ENCODE peak calls at places on chromosomes 6 and 20, in ten cellular contexts. P is uterus; T is Peyer's patch; E is PC-3; H is naive thymus-derived CD4-positive, alpha-beta T cell; D is ovary; O is A673; A is tibial artery; S is aorta; X is AG04450. F is an unnamed sample.

GRCh38 chr6:18883851-18884250 is 496.7 kb downstream of the RNF144B start:
- DNase-seq in X (no peak), T (no peak), P (no peak), D (no peak), S (no peak), O (no peak), A (no peak), E (no peak), H (no peak), F (no peak)

GRCh38 chr20:59933296-59933848 is at the start of gene SYCP2:
- DNase-seq in X (no peak), H (peak), A (no peak), O (no peak), T (peak), P (peak), S (peak), E (no peak), D (peak), F (no peak)

GRCh38 chr6:57432162-57432561 is 114.7 kb downstream of the PRIM2 start:
- DNase-seq in H (no peak), O (no peak), P (no peak), S (no peak), X (peak), A (no peak), E (no peak), D (no peak), T (no peak), F (no peak)

GRCh38 chr20:15654208-15654649 is 919.0 kb downstream of the KIF16B start:
- DNase-seq in H (no peak), P (no peak), S (no peak), E (peak), A (no peak), T (no peak), O (peak), D (no peak), X (no peak), F (no peak)

GRCh38 chr6:64990652-64991304 is 716.2 kb downstream of the EYS start:
- DNase-seq in P (no peak), D (no peak), T (no peak), A (no peak), O (no peak), H (no peak), X (no peak), S (no peak), E (no peak), F (no peak)

GRCh38 chr6:165181951-165182414 is 127.4 kb downstream of the C6orf118 start:
- DNase-seq in H (no peak), T (no peak), S (no peak), X (no peak), P (no peak), A (no peak), O (no peak), E (peak), D (no peak), F (no peak)

GRCh38 chr20:33660035-33660684 is 2.0 kb upstream of the C20orf144 start:
- DNase-seq in T (no peak), H (no peak), A (no peak), P (no peak), D (peak), X (no peak), E (no peak), S (no peak), O (no peak), F (no peak)

GRCh38 chr6:17986656-17987575 is 519 bp downstream of the KIF13A start:
- DNase-seq in A (peak), O (peak), H (no peak), E (peak), T (peak), X (no peak), P (peak), D (peak), S (peak), F (no peak)

GRCh38 chr20:36468149-36469000 is 72.9 kb upstream of the MYL9 start:
- DNase-seq in S (no peak), A (no peak), D (no peak), H (no peak), X (no peak), E (no peak), O (no peak), T (no peak), P (no peak), F (no peak)

GRCh38 chr20:14401479-14402138 is 64.2 kb upstream of the FLRT3 start:
- DNase-seq in E (no peak), X (no peak), O (peak), T (no peak), P (no peak), S (no peak), H (no peak), D (no peak), A (no peak), F (no peak)

GRCh38 chr6:167684276-167685104 is 142.2 kb upstream of the AFDN start:
- DNase-seq in P (no peak), T (no peak), E (no peak), D (no peak), X (no peak), H (no peak), O (no peak), A (no peak), S (no peak), F (no peak)

GRCh38 chr6:89432875-89433636 is at the start of gene ANKRD6:
- DNase-seq in E (peak), D (peak), A (peak), X (no peak), T (peak), H (peak), S (peak), P (peak), O (peak), F (no peak)
- H3K4me3 ChIP-seq in E (peak), D (peak), A (peak), X (peak), T (peak), H (peak), S (peak), P (peak), O (peak), F (peak)

GRCh38 chr6:39933669-39934059 is 598 bp downstream of the MOCS1 start:
- DNase-seq in O (no peak), D (no peak), T (no peak), S (no peak), E (no peak), A (no peak), P (no peak), H (no peak), X (no peak), F (no peak)
- H3K27ac ChIP-seq in O (no peak), D (peak), T (peak), S (no peak), E (no peak), A (peak), P (peak), H (peak), X (no peak), F (peak)

GRCh38 chr20:3237011-3237957 is 1.7 kb downstream of the SLC4A11 start:
- DNase-seq in D (no peak), E (no peak), A (no peak), X (no peak), P (no peak), H (no peak), S (no peak), O (no peak), T (no peak), F (no peak)
- H3K4me3 ChIP-seq in D (no peak), E (peak), A (no peak), X (no peak), P (no peak), H (no peak), S (no peak), O (no peak), T (no peak), F (peak)

GRCh38 chr6:110041149-110041548 is 63.0 kb downstream of the GPR6 start:
- DNase-seq in T (no peak), S (no peak), P (no peak), E (no peak), O (no peak), A (no peak), X (no peak), D (no peak), H (no peak), F (peak)

GRCh38 chr6:110041830-110042229 is 63.7 kb downstream of the GPR6 start:
- DNase-seq in X (no peak), D (no peak), E (no peak), O (no peak), A (no peak), T (no peak), P (no peak), H (no peak), S (no peak), F (peak)

GRCh38 chr6:110042670-110043296 is 64.7 kb downstream of the GPR6 start:
- DNase-seq in H (no peak), O (no peak), E (no peak), X (no peak), T (no peak), P (no peak), S (no peak), D (no peak), A (no peak), F (no peak)

GRCh38 chr6:110043366-110043994 is 65.4 kb downstream of the GPR6 start:
- DNase-seq in E (no peak), O (no peak), S (no peak), T (no peak), X (no peak), D (no peak), H (no peak), P (no peak), A (no peak), F (peak)

GRCh38 chr6:110044093-110044492 is 66.0 kb downstream of the GPR6 start:
- DNase-seq in E (no peak), H (no peak), D (no peak), T (no peak), O (no peak), X (no peak), A (no peak), P (no peak), S (no peak), F (no peak)
- H3K27ac ChIP-seq in E (no peak), H (no peak), D (no peak), T (no peak), O (no peak), X (no peak), A (no peak), P (no peak), S (no peak), F (no peak)

DNA sequence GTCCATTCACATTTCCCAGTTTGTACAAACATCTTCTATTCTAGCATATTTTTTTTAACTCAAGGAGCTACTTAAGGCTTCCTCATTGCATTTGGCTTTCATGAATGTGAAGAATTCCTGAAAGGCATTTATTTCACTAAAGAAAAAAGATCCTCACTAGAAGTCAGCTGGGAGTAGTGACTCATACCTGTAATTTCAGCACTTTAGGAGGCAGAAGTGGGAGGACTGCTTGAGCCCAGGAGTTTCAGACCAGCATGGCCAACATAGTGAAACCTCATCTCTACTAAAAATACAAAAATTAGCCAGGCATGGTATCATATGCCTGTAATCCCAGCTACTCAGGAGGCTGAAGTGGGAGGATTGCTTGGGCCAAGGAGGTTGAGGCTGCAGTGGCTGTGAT is 30.9 kb upstream of the XRN2 start:
- DNase-seq in T (no peak), A (no peak), E (no peak), P (no peak), O (no peak), D (no peak), H (no peak), X (no peak), S (no peak), F (no peak)
- H3K4me3 ChIP-seq in T (no peak), A (no peak), E (no peak), P (no peak), O (no peak), D (no peak), H (no peak), X (no peak), S (no peak), F (no peak)

GRCh38 chr6:33983721-33984465 is 162.0 kb downstream of the GRM4 start:
- DNase-seq in A (no peak), H (no peak), X (no peak), S (peak), E (no peak), T (no peak), O (no peak), D (no peak), P (no peak), F (no peak)
- H3K27ac ChIP-seq in A (no peak), H (no peak), X (no peak), S (no peak), E (no peak), T (no peak), O (no peak), D (no peak), P (no peak), F (no peak)

DNA sequence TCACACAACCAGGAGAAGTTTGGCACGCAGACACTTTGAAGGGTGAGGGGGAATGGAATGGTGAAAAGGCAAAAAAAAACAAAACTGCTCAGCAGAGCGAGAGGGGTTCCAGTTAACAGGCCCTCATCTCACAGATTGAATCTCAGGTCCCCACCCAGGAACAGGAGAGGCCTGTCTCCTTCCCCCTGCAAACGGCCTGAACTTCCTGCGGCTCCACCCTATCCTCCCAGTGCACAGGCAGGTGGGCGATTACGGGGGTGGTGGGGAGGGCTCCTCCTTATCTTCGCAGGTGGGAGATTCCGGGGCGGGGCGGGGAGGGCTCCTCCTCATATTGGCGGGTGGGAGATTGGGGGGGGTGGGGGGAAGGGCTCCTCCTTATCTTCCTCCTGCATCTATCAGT is 128.9 kb downstream of the SOX4 start:
- DNase-seq in X (no peak), O (no peak), E (no peak), T (no peak), P (no peak), A (no peak), S (no peak), H (no peak), D (no peak), F (no peak)
- H3K4me3 ChIP-seq in X (no peak), O (no peak), E (no peak), T (no peak), P (no peak), A (no peak), S (no peak), H (no peak), D (no peak), F (no peak)

GRCh38 chr20:38156888-38157634 is 8.0 kb downstream of the TGM2 start:
- DNase-seq in A (peak), O (no peak), T (no peak), E (no peak), S (peak), P (peak), X (no peak), H (no peak), D (no peak), F (peak)

GRCh38 chr20:38155811-38156210 is 9.3 kb downstream of the TGM2 start:
- DNase-seq in H (no peak), O (no peak), P (no peak), T (no peak), E (no peak), S (no peak), A (no peak), D (no peak), X (no peak), F (no peak)

GRCh38 chr20:38157635-38158495 is 7.2 kb downstream of the TGM2 start:
- DNase-seq in P (no peak), X (no peak), H (no peak), T (no peak), O (no peak), A (no peak), E (no peak), S (peak), D (no peak), F (no peak)

GRCh38 chr20:38158701-38159325 is 6.3 kb downstream of the TGM2 start:
- DNase-seq in A (peak), P (no peak), T (no peak), E (no peak), X (no peak), H (no peak), O (no peak), D (no peak), S (peak), F (no peak)

DNA sequence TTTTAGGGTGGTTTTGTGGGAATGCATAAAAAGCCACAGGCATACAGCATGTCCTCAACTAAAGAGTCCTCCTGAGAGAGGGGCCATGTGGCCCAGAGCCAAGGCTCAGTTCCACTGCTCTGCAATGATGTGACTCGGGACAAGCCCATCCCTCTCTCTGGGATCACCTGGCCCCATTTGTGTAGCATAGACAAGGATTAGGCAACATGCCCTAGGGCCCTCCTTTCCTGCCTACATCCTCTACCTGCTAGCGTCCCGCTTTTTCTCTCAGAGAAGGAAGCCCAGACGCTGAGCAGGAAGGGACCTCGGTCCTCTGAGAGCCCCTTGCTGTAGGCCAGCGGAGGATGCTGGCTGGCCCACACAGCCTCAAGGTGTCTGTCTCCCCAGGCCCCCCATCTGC is 8.8 kb downstream of the TGM2 start:
- DNase-seq in T (no peak), S (no peak), D (no peak), X (no peak), P (no peak), A (no peak), E (no peak), O (no peak), H (no peak), F (no peak)
- H3K27ac ChIP-seq in T (no peak), S (no peak), D (no peak), X (no peak), P (peak), A (peak), E (peak), O (no peak), H (no peak), F (peak)

GRCh38 chr6:158665332-158665731 is 15.5 kb downstream of the SYTL3 start:
- DNase-seq in E (no peak), S (no peak), H (no peak), P (no peak), T (no peak), D (no peak), A (no peak), O (no peak), X (no peak), F (no peak)

GRCh38 chr6:158661156-158661555 is 11.3 kb downstream of the SYTL3 start:
- DNase-seq in O (no peak), S (no peak), X (no peak), D (no peak), T (no peak), P (no peak), A (no peak), H (no peak), E (peak), F (no peak)

GRCh38 chr6:158660331-158660730 is 10.5 kb downstream of the SYTL3 start:
- DNase-seq in X (no peak), T (peak), E (peak), D (no peak), S (no peak), H (peak), P (no peak), O (no peak), A (no peak), F (no peak)

GRCh38 chr6:158663465-158664167 is 13.8 kb downstream of the SYTL3 start:
- DNase-seq in H (no peak), E (peak), P (no peak), X (no peak), A (no peak), T (no peak), O (no peak), D (no peak), S (no peak), F (no peak)

DNA sequence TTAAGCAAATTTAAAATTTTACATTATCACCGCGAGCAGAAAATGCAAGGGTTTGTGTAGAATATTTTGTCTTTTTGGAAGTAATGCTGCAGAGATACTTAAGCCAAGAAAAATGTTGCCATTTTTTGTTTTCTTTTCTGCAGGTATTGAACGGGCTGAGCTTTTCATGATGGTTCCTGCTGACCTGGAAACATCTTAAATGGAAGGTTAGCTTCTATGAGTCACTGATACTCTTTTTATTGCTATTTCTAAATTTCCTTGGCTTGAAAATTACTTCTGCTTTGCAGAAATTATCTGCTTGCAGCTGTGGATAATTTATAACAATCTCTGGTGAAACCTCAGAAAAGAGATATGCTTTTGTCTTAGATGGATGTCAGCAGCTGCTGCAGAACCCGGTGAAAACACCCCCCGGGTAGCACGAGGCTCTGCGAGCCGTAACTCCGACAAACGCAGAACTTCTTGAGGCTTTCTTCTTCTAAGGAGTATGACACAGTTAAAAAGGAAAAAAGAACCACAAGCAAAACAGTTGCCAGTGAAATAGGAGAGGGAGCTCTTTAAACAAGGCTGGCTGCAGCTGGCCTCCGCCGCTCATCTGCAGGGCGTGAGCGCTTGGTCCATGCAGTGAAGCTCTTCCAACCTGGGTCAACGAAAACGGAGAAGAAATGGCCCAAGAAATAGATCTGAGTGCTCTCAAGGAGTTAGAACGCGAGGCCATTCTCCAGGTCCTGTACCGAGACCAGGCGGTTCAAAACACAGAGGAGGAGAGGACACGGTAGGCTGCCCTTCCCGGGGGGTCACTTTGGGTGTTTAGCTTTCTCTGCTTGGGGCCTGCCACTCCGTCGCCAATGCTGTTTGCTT is 13.0 kb downstream of the SYTL3 start:
- DNase-seq in S (no peak), X (no peak), T (no peak), E (peak), D (no peak), O (no peak), A (no peak), P (peak), H (peak), F (no peak)
- H3K4me3 ChIP-seq in S (no peak), X (no peak), T (no peak), E (peak), D (peak), O (no peak), A (no peak), P (peak), H (peak), F (peak)

GRCh38 chr6:169724554-169725269 is 412 bp upstream of the PHF10 start:
- DNase-seq in D (peak), P (peak), T (peak), S (peak), H (peak), E (peak), X (no peak), O (peak), A (no peak), F (peak)

GRCh38 chr6:169722362-169723199 is 1.7 kb downstream of the PHF10 start:
- DNase-seq in O (peak), X (peak), S (peak), H (no peak), A (peak), P (no peak), T (peak), E (peak), D (peak), F (no peak)

GRCh38 chr6:169723991-169724553 is at the start of gene PHF10:
- DNase-seq in E (no peak), H (no peak), S (no peak), X (no peak), P (no peak), D (peak), A (peak), T (no peak), O (peak), F (no peak)

GRCh38 chr6:169725270-169726048 is 1.2 kb upstream of the PHF10 start:
- DNase-seq in O (no peak), D (peak), S (peak), H (no peak), P (peak), X (peak), E (peak), A (peak), T (peak), F (peak)

DNA sequence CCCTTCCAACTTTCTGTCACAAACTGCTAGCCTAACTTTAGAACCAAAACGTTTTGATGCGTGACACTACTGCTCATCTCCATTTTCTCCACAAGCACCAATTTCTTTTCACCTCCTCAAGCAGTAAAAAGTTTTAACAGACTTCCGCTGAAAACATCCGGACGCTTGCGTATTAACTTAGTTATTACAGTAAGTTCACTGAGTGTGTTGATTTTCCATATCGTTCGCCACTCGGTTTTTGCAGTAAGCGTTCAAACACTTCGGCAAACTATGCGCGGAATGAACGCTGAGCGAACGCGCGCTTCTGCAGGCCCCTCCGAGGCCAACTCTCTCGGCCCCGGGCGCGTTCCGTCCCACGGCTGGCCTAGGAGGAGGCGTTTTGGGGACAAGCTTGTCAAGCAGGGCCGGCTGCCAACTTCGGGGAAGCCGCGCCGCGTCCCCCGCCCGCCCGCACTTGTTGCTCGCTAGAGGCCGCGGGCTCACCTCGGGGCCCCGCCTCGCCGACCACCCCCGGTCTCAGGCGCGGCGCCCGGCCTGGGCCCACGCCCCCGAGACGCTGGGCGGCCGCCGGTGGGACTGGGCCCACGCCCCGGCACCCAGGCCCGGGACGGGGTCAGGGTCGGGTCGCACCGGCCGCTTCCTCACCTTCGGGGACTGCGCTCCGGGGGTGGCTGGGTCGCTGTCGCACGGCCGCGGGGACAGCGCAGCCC is 945 bp downstream of the PHF10 start:
- DNase-seq in E (peak), S (peak), A (peak), X (peak), O (peak), H (peak), P (peak), T (peak), D (peak), F (peak)
- H3K27ac ChIP-seq in E (peak), S (peak), A (peak), X (peak), O (peak), H (peak), P (peak), T (peak), D (peak), F (peak)

F was measured in esophagus muscularis mucosa.